ENCODE peak calls at places on chromosomes 3 and 15, in eight cellular contexts. U, Z, V, A, R, T, L and H are unnamed samples.

GRCh38 chr3:112405845-112406244 is 72.9 kb downstream of the CD200 start:
- DNase-seq in U (peak), Z (no peak), V (no peak), A (no peak), R (no peak), T (no peak), L (no peak), H (no peak)

GRCh38 chr15:66797921-66798320 is 95.9 kb downstream of the SMAD6 start:
- DNase-seq in U (peak), Z (peak), V (no peak), A (no peak), R (no peak), T (no peak), L (no peak), H (no peak)

GRCh38 chr3:185029071-185029470 is 123.8 kb downstream of the C3orf70 start:
- DNase-seq in U (no peak), Z (no peak), V (no peak), A (no peak), R (no peak), T (no peak), L (no peak), H (no peak)

GRCh38 chr15:41799488-41799805 is 25.2 kb downstream of the MAPKBP1 start:
- DNase-seq in U (no peak), Z (no peak), V (no peak), A (no peak), R (no peak), T (no peak), L (no peak), H (no peak)

GRCh38 chr3:3800076-3800448 is 831 bp downstream of the LRRN1 start:
- DNase-seq in U (no peak), Z (no peak), V (peak), A (peak), R (no peak), T (no peak), L (no peak), H (peak)

GRCh38 chr3:11825271-11825670 is 21.4 kb downstream of the TAMM41 start:
- DNase-seq in U (peak), Z (no peak), V (no peak), A (no peak), R (no peak), T (no peak), L (no peak), H (no peak)

GRCh38 chr3:122974764-122975162 is 52.8 kb downstream of the SEMA5B start:
- DNase-seq in U (no peak), Z (peak), V (no peak), A (peak), R (no peak), T (no peak), L (peak), H (peak)

GRCh38 chr3:3119393-3119851 is 7.3 kb upstream of the TRNT1 start:
- DNase-seq in U (peak), Z (peak), V (no peak), A (no peak), R (no peak), T (no peak), L (no peak), H (no peak)

GRCh38 chr3:190375250-190375649 is 12.7 kb upstream of the CLDN16 start:
- DNase-seq in U (no peak), Z (no peak), V (no peak), A (no peak), R (no peak), T (no peak), L (no peak), H (no peak)

GRCh38 chr15:40873625-40874561 is at the start of gene RHOV:
- DNase-seq in U (peak), Z (no peak), V (peak), A (peak), R (peak), T (peak), L (peak), H (peak)

GRCh38 chr3:87987952-87988351 is 70.9 kb downstream of the CGGBP1 start:
- DNase-seq in U (no peak), Z (peak), V (no peak), A (peak), R (no peak), T (no peak), L (no peak), H (no peak)

GRCh38 chr3:134594236-134594825 is 56.5 kb downstream of the KY start:
- DNase-seq in U (peak), Z (no peak), V (no peak), A (no peak), R (no peak), T (no peak), L (peak), H (no peak)

GRCh38 chr15:62125763-62126162 is 39.3 kb downstream of the C2CD4B start:
- DNase-seq in U (peak), Z (peak), V (peak), A (peak), R (no peak), T (no peak), L (peak), H (peak)

GRCh38 chr3:119427669-119428068 is 35.7 kb downstream of the TMEM39A start:
- DNase-seq in U (no peak), Z (no peak), V (no peak), A (no peak), R (no peak), T (no peak), L (peak), H (no peak)

GRCh38 chr3:119433613-119434325 is 29.6 kb downstream of the TMEM39A start:
- DNase-seq in U (no peak), Z (no peak), V (no peak), A (no peak), R (no peak), T (no peak), L (no peak), H (no peak)

GRCh38 chr3:119428538-119428937 is 34.9 kb downstream of the TMEM39A start:
- DNase-seq in U (no peak), Z (no peak), V (no peak), A (no peak), R (no peak), T (no peak), L (no peak), H (no peak)
- TF ChIP-seq CTCF in U (no peak), Z (no peak), V (no peak), A (peak), R (no peak), T (no peak), L (peak), H (no peak)

GRCh38 chr3:174403831-174404230 is 455.3 kb upstream of the NAALADL2 start:
- DNase-seq in U (no peak), Z (no peak), V (no peak), A (no peak), R (no peak), T (no peak), L (no peak), H (no peak)

GRCh38 chr3:174398761-174399160 is 460.4 kb upstream of the NAALADL2 start:
- DNase-seq in U (no peak), Z (peak), V (no peak), A (peak), R (no peak), T (no peak), L (peak), H (no peak)

GRCh38 chr3:174397848-174398247 is 461.3 kb upstream of the NAALADL2 start:
- DNase-seq in U (peak), Z (peak), V (no peak), A (peak), R (no peak), T (no peak), L (peak), H (no peak)
- TF ChIP-seq CTCF in U (peak), Z (peak), V (peak), A (peak), R (peak), T (no peak), L (peak), H (peak)

GRCh38 chr3:141255137-141255536 is 23.5 kb downstream of the PXYLP1 start:
- DNase-seq in U (no peak), Z (no peak), V (no peak), A (no peak), R (no peak), T (no peak), L (no peak), H (no peak)

GRCh38 chr3:141257971-141258370 is 26.3 kb downstream of the PXYLP1 start:
- DNase-seq in U (no peak), Z (no peak), V (no peak), A (no peak), R (no peak), T (no peak), L (no peak), H (no peak)

GRCh38 chr3:141260131-141260927 is 28.7 kb downstream of the PXYLP1 start:
- DNase-seq in U (no peak), Z (no peak), V (no peak), A (no peak), R (no peak), T (no peak), L (no peak), H (no peak)

GRCh38 chr3:141253811-141254210 is 22.2 kb downstream of the PXYLP1 start:
- DNase-seq in U (no peak), Z (no peak), V (no peak), A (no peak), R (no peak), T (no peak), L (no peak), H (no peak)

DNA sequence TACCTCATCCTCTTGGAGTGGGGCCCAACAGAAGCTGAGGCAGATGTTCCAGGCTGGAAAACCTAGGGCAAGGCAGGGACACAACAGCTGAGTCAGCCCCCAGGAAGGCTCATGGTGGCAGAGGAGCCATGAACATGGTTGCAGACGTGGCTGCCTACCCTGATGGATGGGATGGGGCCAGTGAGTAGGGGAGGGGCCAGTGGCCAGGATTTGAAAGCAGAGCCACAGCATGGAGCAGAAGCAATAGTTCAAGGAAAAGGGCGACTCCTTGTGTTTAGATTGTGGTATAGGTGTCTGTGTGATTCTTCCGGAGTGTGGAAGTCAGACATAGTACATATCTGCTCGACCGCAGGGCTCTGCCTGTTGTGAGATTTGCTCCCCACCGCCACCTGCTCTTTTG is 24.2 kb downstream of the PXYLP1 start:
- DNase-seq in U (peak), Z (peak), V (no peak), A (no peak), R (peak), T (no peak), L (peak), H (no peak)
- TF ChIP-seq CTCF in U (peak), Z (peak), V (peak), A (peak), R (peak), T (peak), L (peak), H (peak)

GRCh38 chr15:51936119-51936478 is 35.5 kb downstream of the LEO1 start:
- DNase-seq in U (no peak), Z (no peak), V (no peak), A (no peak), R (no peak), T (no peak), L (no peak), H (no peak)
- TF ChIP-seq CTCF in U (no peak), Z (no peak), V (no peak), A (no peak), R (peak), T (no peak), L (no peak), H (no peak)

GRCh38 chr3:171700157-171700556 is 110.1 kb downstream of the PLD1 start:
- DNase-seq in U (no peak), Z (peak), V (no peak), A (no peak), R (no peak), T (no peak), L (no peak), H (no peak)

GRCh38 chr3:171700653-171701052 is 109.6 kb downstream of the PLD1 start:
- DNase-seq in U (no peak), Z (peak), V (no peak), A (no peak), R (no peak), T (no peak), L (no peak), H (no peak)

GRCh38 chr3:171703144-171703543 is 107.1 kb downstream of the PLD1 start:
- DNase-seq in U (no peak), Z (no peak), V (no peak), A (no peak), R (no peak), T (no peak), L (no peak), H (no peak)

GRCh38 chr3:171704814-171705213 is 105.5 kb downstream of the PLD1 start:
- DNase-seq in U (no peak), Z (no peak), V (no peak), A (no peak), R (no peak), T (no peak), L (no peak), H (no peak)

GRCh38 chr3:171704002-171704401 is 106.3 kb downstream of the PLD1 start:
- DNase-seq in U (peak), Z (peak), V (no peak), A (peak), R (peak), T (no peak), L (peak), H (peak)
- TF ChIP-seq CTCF in U (peak), Z (peak), V (peak), A (peak), R (peak), T (no peak), L (peak), H (peak)

GRCh38 chr3:196965804-196966173 is 2.8 kb downstream of the PIGZ start:
- DNase-seq in U (no peak), Z (no peak), V (no peak), A (no peak), R (no peak), T (no peak), L (no peak), H (no peak)

GRCh38 chr3:196966526-196967401 is 1.9 kb downstream of the PIGZ start:
- DNase-seq in U (no peak), Z (no peak), V (no peak), A (no peak), R (no peak), T (no peak), L (no peak), H (no peak)

GRCh38 chr3:196962930-196963259 is 5.7 kb downstream of the PIGZ start:
- DNase-seq in U (no peak), Z (no peak), V (no peak), A (no peak), R (no peak), T (no peak), L (no peak), H (no peak)

GRCh38 chr3:196963309-196963953 is 5.2 kb downstream of the PIGZ start:
- DNase-seq in U (no peak), Z (no peak), V (no peak), A (no peak), R (no peak), T (no peak), L (no peak), H (no peak)

GRCh38 chr3:196965112-196965803 is 3.4 kb downstream of the PIGZ start:
- DNase-seq in U (no peak), Z (no peak), V (no peak), A (no peak), R (no peak), T (no peak), L (no peak), H (no peak)
- TF ChIP-seq CTCF in U (no peak), Z (no peak), V (no peak), A (no peak), R (no peak), T (no peak), L (no peak), H (no peak)

GRCh38 chr15:33292718-33293307 is 18.0 kb upstream of the RYR3 start:
- DNase-seq in U (peak), Z (peak), V (peak), A (peak), R (peak), T (no peak), L (peak), H (peak)
- TF ChIP-seq CTCF in U (peak), Z (peak), V (peak), A (peak), R (peak), T (peak), L (peak), H (peak)

DNA sequence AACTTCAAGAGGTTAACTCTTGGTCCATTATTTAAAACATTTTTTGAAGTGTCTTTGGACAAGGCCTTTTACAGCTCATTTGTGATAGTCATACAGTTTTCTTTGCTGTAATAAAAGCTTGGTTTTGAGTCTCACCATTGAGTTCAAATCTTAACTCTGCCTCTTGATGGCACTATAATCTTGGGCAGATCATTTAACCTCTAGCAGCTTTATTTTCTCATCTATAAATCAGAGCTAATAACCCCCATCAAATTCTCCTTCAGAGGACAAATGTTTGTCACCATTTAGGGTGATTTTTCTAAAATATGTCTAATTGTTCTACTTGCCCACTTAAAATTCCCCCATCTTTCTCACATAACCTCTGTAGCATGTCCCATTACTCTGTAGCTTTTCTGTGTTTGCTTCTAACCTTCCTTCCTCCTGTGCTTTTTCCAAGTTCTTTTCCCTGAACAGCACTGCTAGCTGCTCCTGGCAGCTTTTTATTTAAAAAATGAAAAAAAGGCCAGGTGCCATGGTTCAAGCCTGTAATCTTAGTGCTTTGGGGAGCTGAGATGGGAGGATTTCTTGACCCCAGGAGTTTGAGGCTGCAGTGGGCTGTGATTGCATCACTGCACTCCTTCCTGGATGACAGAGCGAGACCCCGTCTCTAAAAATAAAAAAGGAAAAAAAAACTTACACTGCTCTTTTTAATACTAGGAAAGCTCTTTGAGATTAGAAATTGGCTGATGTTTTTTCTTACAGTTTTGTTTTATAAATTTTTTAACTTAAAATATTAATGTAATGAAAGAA is 28.5 kb downstream of the UBE2E1 start:
- DNase-seq in U (no peak), Z (peak), V (no peak), A (no peak), R (no peak), T (no peak), L (peak), H (no peak)
- TF ChIP-seq CTCF in U (peak), Z (peak), V (no peak), A (peak), R (peak), T (no peak), L (peak), H (no peak)

GRCh38 chr15:26038693-26039092 is 175.6 kb upstream of the ATP10A start:
- DNase-seq in U (no peak), Z (no peak), V (no peak), A (no peak), R (no peak), T (no peak), L (no peak), H (no peak)

GRCh38 chr15:26032162-26032846 is 169.2 kb upstream of the ATP10A start:
- DNase-seq in U (no peak), Z (no peak), V (no peak), A (no peak), R (no peak), T (no peak), L (no peak), H (no peak)

DNA sequence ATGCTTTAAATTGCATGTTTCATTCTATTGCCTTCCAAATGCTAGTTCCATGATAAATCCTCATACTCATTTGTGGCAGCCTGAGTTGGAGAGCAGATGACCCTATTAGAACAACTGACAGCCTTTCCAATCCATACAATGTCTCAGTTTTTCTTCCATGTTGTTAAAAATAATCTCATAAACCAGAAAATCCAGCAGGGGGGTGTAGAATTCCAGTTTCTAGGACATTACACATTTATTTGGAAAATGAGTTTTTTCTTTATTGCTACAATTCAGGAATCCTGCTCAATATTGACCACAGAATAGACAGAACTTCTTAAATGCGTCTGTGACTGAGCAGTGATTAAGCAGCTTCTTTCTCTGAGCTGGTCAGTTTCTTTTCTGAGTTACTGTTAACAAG is 174.2 kb upstream of the ATP10A start:
- DNase-seq in U (peak), Z (peak), V (no peak), A (no peak), R (no peak), T (no peak), L (no peak), H (no peak)
- TF ChIP-seq CTCF in U (peak), Z (peak), V (no peak), A (no peak), R (no peak), T (no peak), L (no peak), H (no peak)

GRCh38 chr3:98333989-98334606 is 19.6 kb upstream of the OR5K4 start:
- DNase-seq in U (no peak), Z (no peak), V (no peak), A (no peak), R (no peak), T (no peak), L (no peak), H (peak)
- TF ChIP-seq CTCF in U (no peak), Z (no peak), V (peak), A (peak), R (no peak), T (no peak), L (no peak), H (no peak)